ENCODE peak calls at places on chromosomes 16 and 17, in eight cellular contexts. One of them, this sample, is unnamed.

GRCh38 chr17:60559995-60560859 is 34.2 kb upstream of the APPBP2 start:
- DNase-seq in activated naive CD8-positive, alpha-beta T cell treated with anti-CD3 and anti-CD28 coated beads, Interleukin-2, amount 10 ng/mL, durations not matched to agents 7 days and 5 days: no peak
- DNase-seq in hypothalamus: no peak
- DNase-seq in NCI-H2081: no peak
- DNase-seq in stimulated activated CD4-positive, alpha-beta T cell treated with anti-CD3 and anti-CD28 coated beads, Interleukin-15, amount 100 ng/mL, for 1 hour: no peak
- DNase-seq in EL: no peak
- DNase-seq in naive thymus-derived CD4-positive, alpha-beta T cell: no peak
- DNase-seq in GM04503: no peak
- DNase-seq in this sample: no peak

GRCh38 chr17:46167826-46168569 is 25.2 kb downstream of the KANSL1 start:
- DNase-seq in activated naive CD8-positive, alpha-beta T cell treated with anti-CD3 and anti-CD28 coated beads, Interleukin-2, amount 10 ng/mL, durations not matched to agents 7 days and 5 days: no peak
- DNase-seq in hypothalamus: no peak
- DNase-seq in NCI-H2081: no peak
- DNase-seq in stimulated activated CD4-positive, alpha-beta T cell treated with anti-CD3 and anti-CD28 coated beads, Interleukin-15, amount 100 ng/mL, for 1 hour: no peak
- DNase-seq in EL: peak
- DNase-seq in naive thymus-derived CD4-positive, alpha-beta T cell: no peak
- DNase-seq in GM04503: peak
- DNase-seq in this sample: no peak

GRCh38 chr16:85163278-85164112 is 51.2 kb upstream of the CIBAR2 start:
- DNase-seq in activated naive CD8-positive, alpha-beta T cell treated with anti-CD3 and anti-CD28 coated beads, Interleukin-2, amount 10 ng/mL, durations not matched to agents 7 days and 5 days: no peak
- DNase-seq in hypothalamus: no peak
- DNase-seq in NCI-H2081: no peak
- DNase-seq in stimulated activated CD4-positive, alpha-beta T cell treated with anti-CD3 and anti-CD28 coated beads, Interleukin-15, amount 100 ng/mL, for 1 hour: no peak
- DNase-seq in EL: no peak
- DNase-seq in naive thymus-derived CD4-positive, alpha-beta T cell: no peak
- DNase-seq in GM04503: no peak
- DNase-seq in this sample: no peak

GRCh38 chr16:79013930-79014329 is 586.6 kb downstream of the MAF start:
- DNase-seq in activated naive CD8-positive, alpha-beta T cell treated with anti-CD3 and anti-CD28 coated beads, Interleukin-2, amount 10 ng/mL, durations not matched to agents 7 days and 5 days: no peak
- DNase-seq in hypothalamus: no peak
- DNase-seq in NCI-H2081: no peak
- DNase-seq in stimulated activated CD4-positive, alpha-beta T cell treated with anti-CD3 and anti-CD28 coated beads, Interleukin-15, amount 100 ng/mL, for 1 hour: no peak
- DNase-seq in EL: no peak
- DNase-seq in naive thymus-derived CD4-positive, alpha-beta T cell: no peak
- DNase-seq in GM04503: no peak
- DNase-seq in this sample: no peak

GRCh38 chr16:53714080-53715050 is 10.4 kb downstream of the FTO start:
- DNase-seq in activated naive CD8-positive, alpha-beta T cell treated with anti-CD3 and anti-CD28 coated beads, Interleukin-2, amount 10 ng/mL, durations not matched to agents 7 days and 5 days: no peak
- DNase-seq in hypothalamus: no peak
- DNase-seq in NCI-H2081: peak
- DNase-seq in stimulated activated CD4-positive, alpha-beta T cell treated with anti-CD3 and anti-CD28 coated beads, Interleukin-15, amount 100 ng/mL, for 1 hour: no peak
- DNase-seq in EL: no peak
- DNase-seq in naive thymus-derived CD4-positive, alpha-beta T cell: no peak
- DNase-seq in GM04503: peak
- DNase-seq in this sample: no peak

GRCh38 chr17:57911834-57912673 is 43.2 kb downstream of the CUEDC1 start:
- DNase-seq in activated naive CD8-positive, alpha-beta T cell treated with anti-CD3 and anti-CD28 coated beads, Interleukin-2, amount 10 ng/mL, durations not matched to agents 7 days and 5 days: no peak
- DNase-seq in hypothalamus: peak
- DNase-seq in NCI-H2081: peak
- DNase-seq in stimulated activated CD4-positive, alpha-beta T cell treated with anti-CD3 and anti-CD28 coated beads, Interleukin-15, amount 100 ng/mL, for 1 hour: no peak
- DNase-seq in EL: no peak
- DNase-seq in naive thymus-derived CD4-positive, alpha-beta T cell: no peak
- DNase-seq in GM04503: no peak
- DNase-seq in this sample: no peak

GRCh38 chr16:3745751-3746355 is 28.5 kb upstream of the TRAP1 start:
- DNase-seq in activated naive CD8-positive, alpha-beta T cell treated with anti-CD3 and anti-CD28 coated beads, Interleukin-2, amount 10 ng/mL, durations not matched to agents 7 days and 5 days: no peak
- DNase-seq in hypothalamus: no peak
- DNase-seq in NCI-H2081: no peak
- DNase-seq in stimulated activated CD4-positive, alpha-beta T cell treated with anti-CD3 and anti-CD28 coated beads, Interleukin-15, amount 100 ng/mL, for 1 hour: no peak
- DNase-seq in EL: no peak
- DNase-seq in naive thymus-derived CD4-positive, alpha-beta T cell: no peak
- DNase-seq in GM04503: no peak
- DNase-seq in this sample: no peak

GRCh38 chr17:47967607-47968252 is 3.2 kb upstream of the CDK5RAP3 start:
- DNase-seq in activated naive CD8-positive, alpha-beta T cell treated with anti-CD3 and anti-CD28 coated beads, Interleukin-2, amount 10 ng/mL, durations not matched to agents 7 days and 5 days: no peak
- DNase-seq in hypothalamus: no peak
- DNase-seq in NCI-H2081: no peak
- DNase-seq in stimulated activated CD4-positive, alpha-beta T cell treated with anti-CD3 and anti-CD28 coated beads, Interleukin-15, amount 100 ng/mL, for 1 hour: no peak
- DNase-seq in EL: peak
- DNase-seq in naive thymus-derived CD4-positive, alpha-beta T cell: no peak
- DNase-seq in GM04503: peak
- DNase-seq in this sample: no peak

GRCh38 chr17:31598388-31598760 is 206.9 kb downstream of the RAB11FIP4 start:
- DNase-seq in activated naive CD8-positive, alpha-beta T cell treated with anti-CD3 and anti-CD28 coated beads, Interleukin-2, amount 10 ng/mL, durations not matched to agents 7 days and 5 days: no peak
- DNase-seq in hypothalamus: no peak
- DNase-seq in NCI-H2081: no peak
- DNase-seq in stimulated activated CD4-positive, alpha-beta T cell treated with anti-CD3 and anti-CD28 coated beads, Interleukin-15, amount 100 ng/mL, for 1 hour: no peak
- DNase-seq in EL: no peak
- DNase-seq in naive thymus-derived CD4-positive, alpha-beta T cell: no peak
- DNase-seq in GM04503: no peak
- DNase-seq in this sample: no peak

GRCh38 chr16:47995354-47995753 is 160.4 kb downstream of the ABCC12 start:
- DNase-seq in activated naive CD8-positive, alpha-beta T cell treated with anti-CD3 and anti-CD28 coated beads, Interleukin-2, amount 10 ng/mL, durations not matched to agents 7 days and 5 days: no peak
- DNase-seq in hypothalamus: no peak
- DNase-seq in NCI-H2081: no peak
- DNase-seq in stimulated activated CD4-positive, alpha-beta T cell treated with anti-CD3 and anti-CD28 coated beads, Interleukin-15, amount 100 ng/mL, for 1 hour: no peak
- DNase-seq in EL: no peak
- DNase-seq in naive thymus-derived CD4-positive, alpha-beta T cell: no peak
- DNase-seq in GM04503: no peak
- DNase-seq in this sample: no peak

GRCh38 chr16:9004183-9004582 is 40.5 kb upstream of the USP7 start:
- DNase-seq in activated naive CD8-positive, alpha-beta T cell treated with anti-CD3 and anti-CD28 coated beads, Interleukin-2, amount 10 ng/mL, durations not matched to agents 7 days and 5 days: no peak
- DNase-seq in hypothalamus: no peak
- DNase-seq in NCI-H2081: no peak
- DNase-seq in stimulated activated CD4-positive, alpha-beta T cell treated with anti-CD3 and anti-CD28 coated beads, Interleukin-15, amount 100 ng/mL, for 1 hour: no peak
- DNase-seq in EL: no peak
- DNase-seq in naive thymus-derived CD4-positive, alpha-beta T cell: no peak
- DNase-seq in GM04503: no peak
- DNase-seq in this sample: no peak

GRCh38 chr16:4297480-4297879 is 18.4 kb upstream of the GLIS2 start:
- DNase-seq in activated naive CD8-positive, alpha-beta T cell treated with anti-CD3 and anti-CD28 coated beads, Interleukin-2, amount 10 ng/mL, durations not matched to agents 7 days and 5 days: no peak
- DNase-seq in hypothalamus: no peak
- DNase-seq in NCI-H2081: no peak
- DNase-seq in stimulated activated CD4-positive, alpha-beta T cell treated with anti-CD3 and anti-CD28 coated beads, Interleukin-15, amount 100 ng/mL, for 1 hour: no peak
- DNase-seq in EL: no peak
- DNase-seq in naive thymus-derived CD4-positive, alpha-beta T cell: no peak
- DNase-seq in GM04503: no peak
- DNase-seq in this sample: no peak

GRCh38 chr16:30052671-30053372 is 12.7 kb upstream of the ALDOA start:
- DNase-seq in activated naive CD8-positive, alpha-beta T cell treated with anti-CD3 and anti-CD28 coated beads, Interleukin-2, amount 10 ng/mL, durations not matched to agents 7 days and 5 days: peak
- DNase-seq in hypothalamus: peak
- DNase-seq in NCI-H2081: peak
- DNase-seq in stimulated activated CD4-positive, alpha-beta T cell treated with anti-CD3 and anti-CD28 coated beads, Interleukin-15, amount 100 ng/mL, for 1 hour: peak
- DNase-seq in EL: peak
- DNase-seq in naive thymus-derived CD4-positive, alpha-beta T cell: peak
- DNase-seq in GM04503: no peak
- DNase-seq in this sample: peak

GRCh38 chr16:58814348-58814801 is 80.3 kb upstream of the GOT2 start:
- DNase-seq in activated naive CD8-positive, alpha-beta T cell treated with anti-CD3 and anti-CD28 coated beads, Interleukin-2, amount 10 ng/mL, durations not matched to agents 7 days and 5 days: peak
- DNase-seq in hypothalamus: peak
- DNase-seq in NCI-H2081: peak
- DNase-seq in stimulated activated CD4-positive, alpha-beta T cell treated with anti-CD3 and anti-CD28 coated beads, Interleukin-15, amount 100 ng/mL, for 1 hour: peak
- DNase-seq in EL: peak
- DNase-seq in naive thymus-derived CD4-positive, alpha-beta T cell: peak
- DNase-seq in GM04503: no peak
- DNase-seq in this sample: peak

GRCh38 chr17:73436966-73437365 is 125.2 kb upstream of the CDC42EP4 start:
- DNase-seq in activated naive CD8-positive, alpha-beta T cell treated with anti-CD3 and anti-CD28 coated beads, Interleukin-2, amount 10 ng/mL, durations not matched to agents 7 days and 5 days: no peak
- DNase-seq in hypothalamus: no peak
- DNase-seq in NCI-H2081: no peak
- DNase-seq in stimulated activated CD4-positive, alpha-beta T cell treated with anti-CD3 and anti-CD28 coated beads, Interleukin-15, amount 100 ng/mL, for 1 hour: no peak
- DNase-seq in EL: peak
- DNase-seq in naive thymus-derived CD4-positive, alpha-beta T cell: no peak
- DNase-seq in GM04503: no peak
- DNase-seq in this sample: no peak

GRCh38 chr17:5832886-5833285 is 237.3 kb upstream of the WSCD1 start:
- DNase-seq in activated naive CD8-positive, alpha-beta T cell treated with anti-CD3 and anti-CD28 coated beads, Interleukin-2, amount 10 ng/mL, durations not matched to agents 7 days and 5 days: no peak
- DNase-seq in hypothalamus: no peak
- DNase-seq in NCI-H2081: peak
- DNase-seq in stimulated activated CD4-positive, alpha-beta T cell treated with anti-CD3 and anti-CD28 coated beads, Interleukin-15, amount 100 ng/mL, for 1 hour: no peak
- DNase-seq in EL: peak
- DNase-seq in naive thymus-derived CD4-positive, alpha-beta T cell: no peak
- DNase-seq in GM04503: peak
- DNase-seq in this sample: peak

GRCh38 chr17:18084256-18084655 is 3.5 kb upstream of the DRG2 start:
- DNase-seq in activated naive CD8-positive, alpha-beta T cell treated with anti-CD3 and anti-CD28 coated beads, Interleukin-2, amount 10 ng/mL, durations not matched to agents 7 days and 5 days: no peak
- DNase-seq in hypothalamus: no peak
- DNase-seq in NCI-H2081: no peak
- DNase-seq in stimulated activated CD4-positive, alpha-beta T cell treated with anti-CD3 and anti-CD28 coated beads, Interleukin-15, amount 100 ng/mL, for 1 hour: no peak
- DNase-seq in EL: no peak
- DNase-seq in naive thymus-derived CD4-positive, alpha-beta T cell: no peak
- DNase-seq in GM04503: no peak
- DNase-seq in this sample: no peak

GRCh38 chr17:3990391-3991127 is 26.3 kb upstream of the ATP2A3 start:
- DNase-seq in activated naive CD8-positive, alpha-beta T cell treated with anti-CD3 and anti-CD28 coated beads, Interleukin-2, amount 10 ng/mL, durations not matched to agents 7 days and 5 days: no peak
- DNase-seq in hypothalamus: no peak
- DNase-seq in NCI-H2081: no peak
- DNase-seq in stimulated activated CD4-positive, alpha-beta T cell treated with anti-CD3 and anti-CD28 coated beads, Interleukin-15, amount 100 ng/mL, for 1 hour: no peak
- DNase-seq in EL: no peak
- DNase-seq in naive thymus-derived CD4-positive, alpha-beta T cell: no peak
- DNase-seq in GM04503: no peak
- DNase-seq in this sample: no peak

GRCh38 chr17:82204831-82205719 is 7.6 kb downstream of the CCDC57 start:
- DNase-seq in activated naive CD8-positive, alpha-beta T cell treated with anti-CD3 and anti-CD28 coated beads, Interleukin-2, amount 10 ng/mL, durations not matched to agents 7 days and 5 days: no peak
- DNase-seq in hypothalamus: no peak
- DNase-seq in NCI-H2081: peak
- DNase-seq in stimulated activated CD4-positive, alpha-beta T cell treated with anti-CD3 and anti-CD28 coated beads, Interleukin-15, amount 100 ng/mL, for 1 hour: no peak
- DNase-seq in EL: peak
- DNase-seq in naive thymus-derived CD4-positive, alpha-beta T cell: no peak
- DNase-seq in GM04503: no peak
- DNase-seq in this sample: no peak

GRCh38 chr17:4533522-4534502 is 21.4 kb downstream of the MYBBP1A start:
- DNase-seq in activated naive CD8-positive, alpha-beta T cell treated with anti-CD3 and anti-CD28 coated beads, Interleukin-2, amount 10 ng/mL, durations not matched to agents 7 days and 5 days: peak
- DNase-seq in hypothalamus: peak
- DNase-seq in NCI-H2081: no peak
- DNase-seq in stimulated activated CD4-positive, alpha-beta T cell treated with anti-CD3 and anti-CD28 coated beads, Interleukin-15, amount 100 ng/mL, for 1 hour: no peak
- DNase-seq in EL: no peak
- DNase-seq in naive thymus-derived CD4-positive, alpha-beta T cell: no peak
- DNase-seq in GM04503: no peak
- DNase-seq in this sample: no peak

GRCh38 chr17:19378416-19379293 is at the start of gene MAPK7:
- DNase-seq in activated naive CD8-positive, alpha-beta T cell treated with anti-CD3 and anti-CD28 coated beads, Interleukin-2, amount 10 ng/mL, durations not matched to agents 7 days and 5 days: no peak
- DNase-seq in hypothalamus: no peak
- DNase-seq in NCI-H2081: no peak
- DNase-seq in stimulated activated CD4-positive, alpha-beta T cell treated with anti-CD3 and anti-CD28 coated beads, Interleukin-15, amount 100 ng/mL, for 1 hour: peak
- DNase-seq in EL: no peak
- DNase-seq in naive thymus-derived CD4-positive, alpha-beta T cell: no peak
- DNase-seq in GM04503: no peak
- DNase-seq in this sample: no peak

GRCh38 chr17:47692895-47693666 is 880 bp upstream of the TBKBP1 start:
- DNase-seq in activated naive CD8-positive, alpha-beta T cell treated with anti-CD3 and anti-CD28 coated beads, Interleukin-2, amount 10 ng/mL, durations not matched to agents 7 days and 5 days: no peak
- DNase-seq in hypothalamus: no peak
- DNase-seq in NCI-H2081: no peak
- DNase-seq in stimulated activated CD4-positive, alpha-beta T cell treated with anti-CD3 and anti-CD28 coated beads, Interleukin-15, amount 100 ng/mL, for 1 hour: no peak
- DNase-seq in EL: no peak
- DNase-seq in naive thymus-derived CD4-positive, alpha-beta T cell: peak
- DNase-seq in GM04503: no peak
- DNase-seq in this sample: no peak

GRCh38 chr16:67548265-67549126 is 13.8 kb upstream of the CTCF start:
- DNase-seq in activated naive CD8-positive, alpha-beta T cell treated with anti-CD3 and anti-CD28 coated beads, Interleukin-2, amount 10 ng/mL, durations not matched to agents 7 days and 5 days: no peak
- DNase-seq in hypothalamus: no peak
- DNase-seq in NCI-H2081: no peak
- DNase-seq in stimulated activated CD4-positive, alpha-beta T cell treated with anti-CD3 and anti-CD28 coated beads, Interleukin-15, amount 100 ng/mL, for 1 hour: no peak
- DNase-seq in EL: no peak
- DNase-seq in naive thymus-derived CD4-positive, alpha-beta T cell: no peak
- DNase-seq in GM04503: no peak
- DNase-seq in this sample: no peak

GRCh38 chr16:47136101-47136820 is 7.5 kb downstream of the NETO2 start:
- DNase-seq in activated naive CD8-positive, alpha-beta T cell treated with anti-CD3 and anti-CD28 coated beads, Interleukin-2, amount 10 ng/mL, durations not matched to agents 7 days and 5 days: no peak
- DNase-seq in hypothalamus: no peak
- DNase-seq in NCI-H2081: peak
- DNase-seq in stimulated activated CD4-positive, alpha-beta T cell treated with anti-CD3 and anti-CD28 coated beads, Interleukin-15, amount 100 ng/mL, for 1 hour: no peak
- DNase-seq in EL: peak
- DNase-seq in naive thymus-derived CD4-positive, alpha-beta T cell: no peak
- DNase-seq in GM04503: no peak
- DNase-seq in this sample: no peak

GRCh38 chr17:3916013-3916696 is at the start of gene P2RX1:
- DNase-seq in activated naive CD8-positive, alpha-beta T cell treated with anti-CD3 and anti-CD28 coated beads, Interleukin-2, amount 10 ng/mL, durations not matched to agents 7 days and 5 days: peak
- DNase-seq in hypothalamus: peak
- DNase-seq in NCI-H2081: no peak
- DNase-seq in stimulated activated CD4-positive, alpha-beta T cell treated with anti-CD3 and anti-CD28 coated beads, Interleukin-15, amount 100 ng/mL, for 1 hour: no peak
- DNase-seq in EL: no peak
- DNase-seq in naive thymus-derived CD4-positive, alpha-beta T cell: peak
- DNase-seq in GM04503: no peak
- DNase-seq in this sample: peak

GRCh38 chr16:73878616-73879015 is 418.0 kb upstream of the PSMD7 start:
- DNase-seq in activated naive CD8-positive, alpha-beta T cell treated with anti-CD3 and anti-CD28 coated beads, Interleukin-2, amount 10 ng/mL, durations not matched to agents 7 days and 5 days: no peak
- DNase-seq in hypothalamus: no peak
- DNase-seq in NCI-H2081: peak
- DNase-seq in stimulated activated CD4-positive, alpha-beta T cell treated with anti-CD3 and anti-CD28 coated beads, Interleukin-15, amount 100 ng/mL, for 1 hour: no peak
- DNase-seq in EL: peak
- DNase-seq in naive thymus-derived CD4-positive, alpha-beta T cell: no peak
- DNase-seq in GM04503: peak
- DNase-seq in this sample: no peak

GRCh38 chr17:5122586-5123342 is 6.9 kb downstream of the USP6 start:
- DNase-seq in activated naive CD8-positive, alpha-beta T cell treated with anti-CD3 and anti-CD28 coated beads, Interleukin-2, amount 10 ng/mL, durations not matched to agents 7 days and 5 days: peak
- DNase-seq in hypothalamus: peak
- DNase-seq in NCI-H2081: no peak
- DNase-seq in stimulated activated CD4-positive, alpha-beta T cell treated with anti-CD3 and anti-CD28 coated beads, Interleukin-15, amount 100 ng/mL, for 1 hour: no peak
- DNase-seq in EL: peak
- DNase-seq in naive thymus-derived CD4-positive, alpha-beta T cell: peak
- DNase-seq in GM04503: no peak
- DNase-seq in this sample: no peak

GRCh38 chr16:59412275-59412841 is 678.2 kb upstream of the GOT2 start:
- DNase-seq in activated naive CD8-positive, alpha-beta T cell treated with anti-CD3 and anti-CD28 coated beads, Interleukin-2, amount 10 ng/mL, durations not matched to agents 7 days and 5 days: no peak
- DNase-seq in hypothalamus: no peak
- DNase-seq in NCI-H2081: no peak
- DNase-seq in stimulated activated CD4-positive, alpha-beta T cell treated with anti-CD3 and anti-CD28 coated beads, Interleukin-15, amount 100 ng/mL, for 1 hour: no peak
- DNase-seq in EL: peak
- DNase-seq in naive thymus-derived CD4-positive, alpha-beta T cell: no peak
- DNase-seq in GM04503: no peak
- DNase-seq in this sample: no peak

GRCh38 chr17:65698381-65699061 is 137.1 kb upstream of the AXIN2 start:
- DNase-seq in activated naive CD8-positive, alpha-beta T cell treated with anti-CD3 and anti-CD28 coated beads, Interleukin-2, amount 10 ng/mL, durations not matched to agents 7 days and 5 days: no peak
- DNase-seq in hypothalamus: no peak
- DNase-seq in NCI-H2081: no peak
- DNase-seq in stimulated activated CD4-positive, alpha-beta T cell treated with anti-CD3 and anti-CD28 coated beads, Interleukin-15, amount 100 ng/mL, for 1 hour: no peak
- DNase-seq in EL: peak
- DNase-seq in naive thymus-derived CD4-positive, alpha-beta T cell: no peak
- DNase-seq in GM04503: no peak
- DNase-seq in this sample: no peak

GRCh38 chr16:11303405-11304138 is 22.4 kb upstream of the PRM1 start:
- DNase-seq in activated naive CD8-positive, alpha-beta T cell treated with anti-CD3 and anti-CD28 coated beads, Interleukin-2, amount 10 ng/mL, durations not matched to agents 7 days and 5 days: no peak
- DNase-seq in hypothalamus: no peak
- DNase-seq in NCI-H2081: no peak
- DNase-seq in stimulated activated CD4-positive, alpha-beta T cell treated with anti-CD3 and anti-CD28 coated beads, Interleukin-15, amount 100 ng/mL, for 1 hour: no peak
- DNase-seq in EL: no peak
- DNase-seq in naive thymus-derived CD4-positive, alpha-beta T cell: no peak
- DNase-seq in GM04503: no peak
- DNase-seq in this sample: no peak